ENCODE peak calls at places on chromosomes 5 and 9, in five cellular contexts. One of them, this sample, is unnamed.

GRCh38 chr5:175214152-175214551 is 229.8 kb downstream of the DRD1 start:
- DNase-seq in ovary: no peak
- DNase-seq in lower leg skin: no peak
- DNase-seq in uterus: no peak
- DNase-seq in gastrocnemius medialis: no peak
- DNase-seq in this sample: peak; percentile 69

GRCh38 chr5:44952376-44952775 is 143.6 kb downstream of the MRPS30 start:
- DNase-seq in ovary: no peak
- DNase-seq in lower leg skin: no peak
- DNase-seq in uterus: no peak
- DNase-seq in gastrocnemius medialis: no peak
- DNase-seq in this sample: no peak

GRCh38 chr9:124574944-124575343 is 67.7 kb upstream of the NR5A1 start:
- DNase-seq in ovary: no peak
- DNase-seq in lower leg skin: no peak
- DNase-seq in uterus: no peak
- DNase-seq in gastrocnemius medialis: no peak
- DNase-seq in this sample: peak; percentile 79

GRCh38 chr5:178423431-178423830 is 166.8 kb downstream of the COL23A1 start:
- DNase-seq in ovary: no peak
- DNase-seq in lower leg skin: peak; percentile 78
- DNase-seq in uterus: no peak
- DNase-seq in gastrocnemius medialis: no peak
- DNase-seq in this sample: no peak

GRCh38 chr9:38032266-38032830 is 36.7 kb downstream of the SHB start:
- DNase-seq in ovary: no peak
- DNase-seq in lower leg skin: no peak
- DNase-seq in uterus: no peak
- DNase-seq in gastrocnemius medialis: no peak
- DNase-seq in this sample: no peak

GRCh38 chr5:96751203-96752169 is 56.3 kb downstream of the ERAP1 start:
- DNase-seq in ovary: no peak
- DNase-seq in lower leg skin: no peak
- DNase-seq in uterus: no peak
- DNase-seq in gastrocnemius medialis: no peak
- DNase-seq in this sample: no peak

GRCh38 chr5:155926011-155926410 is 401.0 kb upstream of the SGCD start:
- DNase-seq in ovary: no peak
- DNase-seq in lower leg skin: no peak
- DNase-seq in uterus: no peak
- DNase-seq in gastrocnemius medialis: no peak
- DNase-seq in this sample: no peak

GRCh38 chr9:124256517-124257069 is 1.2 kb upstream of the NEK6 start:
- DNase-seq in ovary: no peak
- DNase-seq in lower leg skin: no peak
- DNase-seq in uterus: no peak
- DNase-seq in gastrocnemius medialis: no peak
- DNase-seq in this sample: peak; percentile 96

GRCh38 chr9:107931071-107931715 is 441.6 kb upstream of the KLF4 start:
- DNase-seq in ovary: no peak
- DNase-seq in lower leg skin: no peak
- DNase-seq in uterus: no peak
- DNase-seq in gastrocnemius medialis: no peak
- DNase-seq in this sample: no peak

GRCh38 chr5:4924581-4924980 is 215.5 kb upstream of the ADAMTS16 start:
- DNase-seq in ovary: no peak
- DNase-seq in lower leg skin: no peak
- DNase-seq in uterus: no peak
- DNase-seq in gastrocnemius medialis: no peak
- DNase-seq in this sample: no peak

GRCh38 chr5:5104550-5104949 is 35.6 kb upstream of the ADAMTS16 start:
- DNase-seq in ovary: no peak
- DNase-seq in lower leg skin: no peak
- DNase-seq in uterus: no peak
- DNase-seq in gastrocnemius medialis: no peak
- DNase-seq in this sample: no peak

GRCh38 chr5:122612901-122613300 is 162.0 kb upstream of the SNX2 start:
- DNase-seq in ovary: no peak
- DNase-seq in lower leg skin: no peak
- DNase-seq in uterus: no peak
- DNase-seq in gastrocnemius medialis: no peak
- DNase-seq in this sample: no peak

GRCh38 chr9:129069128-129069824 is 11.6 kb upstream of the DOLPP1 start:
- DNase-seq in ovary: no peak
- DNase-seq in lower leg skin: peak; percentile 90
- DNase-seq in uterus: no peak
- DNase-seq in gastrocnemius medialis: peak; percentile 75
- DNase-seq in this sample: no peak

GRCh38 chr5:51214736-51215135 is 168.5 kb upstream of the ISL1 start:
- DNase-seq in ovary: no peak
- DNase-seq in lower leg skin: no peak
- DNase-seq in uterus: no peak
- DNase-seq in gastrocnemius medialis: no peak
- DNase-seq in this sample: no peak

GRCh38 chr5:140282266-140282665 is 20.6 kb downstream of the PFDN1 start:
- DNase-seq in ovary: no peak
- DNase-seq in lower leg skin: no peak
- DNase-seq in uterus: no peak
- DNase-seq in gastrocnemius medialis: no peak
- DNase-seq in this sample: no peak

GRCh38 chr5:173602423-173602822 is 14.0 kb downstream of the BOD1 start:
- DNase-seq in ovary: peak; percentile 77
- DNase-seq in lower leg skin: no peak
- DNase-seq in uterus: peak; percentile 23
- DNase-seq in gastrocnemius medialis: no peak
- DNase-seq in this sample: no peak

GRCh38 chr5:175814676-175815075 is 56.7 kb upstream of the CPLX2 start:
- DNase-seq in ovary: no peak
- DNase-seq in lower leg skin: no peak
- DNase-seq in uterus: no peak
- DNase-seq in gastrocnemius medialis: peak; percentile 17
- DNase-seq in this sample: peak; percentile 84

GRCh38 chr9:113687680-113688371 is 188.3 kb upstream of the ZNF618 start:
- DNase-seq in ovary: peak; percentile 67
- DNase-seq in lower leg skin: no peak
- DNase-seq in uterus: no peak
- DNase-seq in gastrocnemius medialis: no peak
- DNase-seq in this sample: no peak

GRCh38 chr5:170626507-170627150 is 122.8 kb downstream of the KCNIP1 start:
- DNase-seq in ovary: no peak
- DNase-seq in lower leg skin: peak; percentile 79
- DNase-seq in uterus: no peak
- DNase-seq in gastrocnemius medialis: no peak
- DNase-seq in this sample: no peak

GRCh38 chr9:93116049-93116961 is 17.7 kb downstream of the NINJ1 start:
- DNase-seq in ovary: peak; percentile 80
- DNase-seq in lower leg skin: peak; percentile 94
- DNase-seq in uterus: peak; percentile 60
- DNase-seq in gastrocnemius medialis: peak; percentile 81
- DNase-seq in this sample: peak; percentile 67

GRCh38 chr9:130240410-130241197 is 25.0 kb upstream of the HMCN2 start:
- DNase-seq in ovary: peak; percentile 57
- DNase-seq in lower leg skin: no peak
- DNase-seq in uterus: peak; percentile 65
- DNase-seq in gastrocnemius medialis: peak; percentile 40
- DNase-seq in this sample: no peak

GRCh38 chr9:135896626-135897025 is 10.7 kb downstream of the CAMSAP1 start:
- DNase-seq in ovary: no peak
- DNase-seq in lower leg skin: peak; percentile 9
- DNase-seq in uterus: no peak
- DNase-seq in gastrocnemius medialis: no peak
- DNase-seq in this sample: no peak

GRCh38 chr5:59835782-59836181 is 57.7 kb downstream of the PDE4D start:
- DNase-seq in ovary: no peak
- DNase-seq in lower leg skin: no peak
- DNase-seq in uterus: no peak
- DNase-seq in gastrocnemius medialis: no peak
- DNase-seq in this sample: no peak

GRCh38 chr5:17743580-17744435 is 109.5 kb downstream of the TAF11L14 start:
- DNase-seq in ovary: no peak
- DNase-seq in lower leg skin: no peak
- DNase-seq in uterus: no peak
- DNase-seq in gastrocnemius medialis: no peak
- DNase-seq in this sample: peak; percentile 8

GRCh38 chr9:137786511-137786920 is 91.1 kb upstream of the CACNA1B start:
- DNase-seq in ovary: no peak
- DNase-seq in lower leg skin: no peak
- DNase-seq in uterus: no peak
- DNase-seq in gastrocnemius medialis: no peak
- DNase-seq in this sample: no peak

GRCh38 chr9:5838884-5839571 is 6.1 kb upstream of the ERMP1 start:
- DNase-seq in ovary: no peak
- DNase-seq in lower leg skin: no peak
- DNase-seq in uterus: no peak
- DNase-seq in gastrocnemius medialis: peak; percentile 61
- DNase-seq in this sample: peak; percentile 63

DNA sequence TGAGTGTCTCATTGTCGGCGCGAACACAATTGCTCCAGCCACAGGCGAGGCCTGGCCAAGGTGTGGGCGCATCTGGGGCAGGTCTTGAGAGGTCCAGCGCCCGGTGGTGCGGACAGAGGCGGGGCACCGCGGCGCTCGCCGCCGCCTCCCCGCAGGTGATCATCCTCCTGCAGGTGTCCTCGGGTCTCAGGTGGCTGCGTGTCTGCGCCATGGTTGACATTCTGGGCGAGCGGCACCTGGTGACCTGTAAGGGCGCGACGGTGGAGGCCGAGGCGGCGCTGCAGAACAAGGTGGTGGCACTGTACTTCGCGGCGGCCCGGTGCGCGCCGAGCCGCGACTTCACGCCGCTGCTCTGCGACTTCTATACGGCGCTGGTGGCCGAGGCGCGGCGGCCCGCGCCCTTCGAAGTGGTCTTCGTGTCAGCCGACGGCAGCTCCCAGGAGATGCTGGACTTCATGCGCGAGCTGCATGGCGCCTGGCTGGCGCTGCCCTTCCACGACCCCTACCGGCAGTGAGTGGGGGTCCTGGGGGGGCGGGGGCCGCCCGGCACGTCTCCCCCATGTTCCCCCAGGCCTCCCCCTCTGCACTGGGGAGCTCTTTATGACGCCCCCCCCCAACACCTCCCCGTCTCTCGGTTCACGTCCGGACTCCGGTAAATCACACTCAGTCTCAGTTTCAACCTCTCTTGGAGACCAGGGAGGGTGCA is 401 bp downstream of the NXNL2 start:
- DNase-seq in ovary: peak; percentile 66
- DNase-seq in lower leg skin: no peak
- DNase-seq in uterus: peak; percentile 50
- DNase-seq in gastrocnemius medialis: no peak
- DNase-seq in this sample: no peak
- TF ChIP-seq POLR2A in ovary: no peak
- TF ChIP-seq POLR2A in lower leg skin: no peak
- TF ChIP-seq POLR2A in uterus: no peak
- TF ChIP-seq POLR2A in gastrocnemius medialis: no peak
- TF ChIP-seq POLR2A in this sample: no peak

DNA sequence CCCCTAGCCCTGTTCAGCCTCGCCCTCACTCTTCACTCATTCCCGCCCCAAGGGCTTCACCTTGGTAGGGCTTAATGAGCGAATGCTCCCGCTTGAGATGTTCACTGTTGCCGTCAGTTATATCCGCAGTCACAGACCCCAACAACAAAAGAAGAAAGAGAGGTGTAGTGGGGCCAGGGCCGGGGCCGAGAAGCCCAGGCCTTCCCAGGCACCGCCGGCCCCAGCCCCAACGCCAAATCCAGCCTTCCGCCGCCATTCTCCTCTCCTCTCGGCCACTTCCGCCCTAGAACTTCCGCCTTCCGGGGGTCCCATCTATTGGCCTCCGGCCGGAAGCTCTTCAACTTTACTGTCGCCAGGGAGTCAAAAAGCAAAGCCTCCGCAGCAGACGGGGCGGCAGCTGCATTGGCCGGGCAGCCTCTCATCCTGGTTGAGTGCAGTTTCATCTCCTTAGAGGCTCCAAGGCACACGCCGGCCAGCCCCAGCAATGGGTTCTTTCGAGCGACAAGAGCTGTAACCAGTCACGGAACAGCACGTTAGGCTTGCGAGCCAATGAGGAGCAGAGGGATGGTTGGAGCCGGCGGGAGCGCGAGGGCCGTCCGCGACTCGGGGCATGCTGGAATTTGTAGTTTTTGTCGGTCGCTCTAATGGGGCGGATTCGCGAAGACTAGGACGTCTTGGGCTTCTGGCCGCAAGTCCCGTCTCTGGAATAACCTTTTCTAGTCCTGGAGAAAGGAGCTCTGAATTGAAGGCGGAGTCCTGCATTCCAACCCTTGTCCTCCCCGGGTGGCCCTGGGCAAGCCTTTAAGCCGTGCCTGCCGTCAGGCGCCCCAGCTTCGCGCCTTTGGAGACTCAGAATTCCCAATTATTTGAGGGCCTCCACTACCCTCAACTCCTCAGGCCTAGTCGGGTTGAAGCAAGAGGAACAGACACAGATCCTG is at the start of gene LMAN2:
- DNase-seq in ovary: peak; percentile 94
- DNase-seq in lower leg skin: peak; percentile 99
- DNase-seq in uterus: peak; percentile 92
- DNase-seq in gastrocnemius medialis: peak; percentile 93
- DNase-seq in this sample: peak; percentile 95
- TF ChIP-seq POLR2A in ovary: peak; percentile 47
- TF ChIP-seq POLR2A in lower leg skin: no peak
- TF ChIP-seq POLR2A in uterus: no peak
- TF ChIP-seq POLR2A in gastrocnemius medialis: peak; percentile 79
- TF ChIP-seq POLR2A in this sample: peak; percentile 52

GRCh38 chr9:134128727-134129679 is 6.9 kb upstream of the WDR5 start:
- DNase-seq in ovary: no peak
- DNase-seq in lower leg skin: no peak
- DNase-seq in uterus: no peak
- DNase-seq in gastrocnemius medialis: no peak
- DNase-seq in this sample: no peak

GRCh38 chr9:134132208-134132870 is 3.5 kb upstream of the WDR5 start:
- DNase-seq in ovary: no peak
- DNase-seq in lower leg skin: no peak
- DNase-seq in uterus: no peak
- DNase-seq in gastrocnemius medialis: no peak
- DNase-seq in this sample: no peak

GRCh38 chr9:134127616-134128015 is 8.3 kb upstream of the WDR5 start:
- DNase-seq in ovary: no peak
- DNase-seq in lower leg skin: no peak
- DNase-seq in uterus: no peak
- DNase-seq in gastrocnemius medialis: no peak
- DNase-seq in this sample: no peak

GRCh38 chr9:134131471-134132207 is 4.2 kb upstream of the WDR5 start:
- DNase-seq in ovary: no peak
- DNase-seq in lower leg skin: no peak
- DNase-seq in uterus: no peak
- DNase-seq in gastrocnemius medialis: no peak
- DNase-seq in this sample: no peak

GRCh38 chr9:134130503-134131375 is 5.1 kb upstream of the WDR5 start:
- DNase-seq in ovary: peak; percentile 82
- DNase-seq in lower leg skin: no peak
- DNase-seq in uterus: peak; percentile 56
- DNase-seq in gastrocnemius medialis: peak; percentile 39
- DNase-seq in this sample: peak; percentile 51
- TF ChIP-seq POLR2A in ovary: no peak
- TF ChIP-seq POLR2A in lower leg skin: no peak
- TF ChIP-seq POLR2A in uterus: no peak
- TF ChIP-seq POLR2A in gastrocnemius medialis: no peak
- TF ChIP-seq POLR2A in this sample: no peak

GRCh38 chr5:57671371-57671770 is 188.8 kb upstream of the ACTBL2 start:
- DNase-seq in ovary: no peak
- DNase-seq in lower leg skin: no peak
- DNase-seq in uterus: no peak
- DNase-seq in gastrocnemius medialis: no peak
- DNase-seq in this sample: no peak
- TF ChIP-seq POLR2A in ovary: no peak
- TF ChIP-seq POLR2A in lower leg skin: no peak
- TF ChIP-seq POLR2A in uterus: no peak
- TF ChIP-seq POLR2A in gastrocnemius medialis: no peak
- TF ChIP-seq POLR2A in this sample: no peak